ENCODE peak calls at places on chromosomes 2 and 18, in nine cellular contexts. W is neural progenitor cell; D is sigmoid colon; U is T-helper 2 cell; I is stimulated activated CD4-positive, alpha-beta T cell treated with anti-CD3 and anti-CD28 coated beads, Interleukin-1b, Interleukin-23, amount 100 ng/mL, for 24 hours; R is A549; A is caudate nucleus; M is pons; S is HS-27A. N is an unnamed sample.

GRCh38 chr2:152106464-152106863 is 7.6 kb upstream of the CACNB4 start:
- DNase-seq in D (no peak), S (no peak), U (no peak), M (no peak), A (no peak), W (no peak), I (no peak), R (no peak), N (no peak)

GRCh38 chr2:174682578-174683391 is 81.5 kb downstream of the CHRNA1 start:
- DNase-seq in W (peak), D (peak), U (peak), A (peak), I (peak), S (no peak), M (peak), R (peak), N (peak)

GRCh38 chr2:96947949-96948348 is 38.4 kb downstream of the FAM178B start:
- DNase-seq in A (no peak), W (no peak), I (no peak), M (no peak), R (no peak), S (no peak), D (no peak), U (no peak), N (no peak)

GRCh38 chr2:173136067-173136466 is 60.4 kb downstream of the MAP3K20 start:
- DNase-seq in S (no peak), R (no peak), A (no peak), M (no peak), I (no peak), U (no peak), W (no peak), D (no peak), N (no peak)

GRCh38 chr2:48812376-48812775 is 56.9 kb upstream of the LHCGR start:
- DNase-seq in M (no peak), I (no peak), R (no peak), D (no peak), U (no peak), S (no peak), A (no peak), W (no peak), N (no peak)

GRCh38 chr2:143960177-143960576 is 559.7 kb downstream of the ZEB2 start:
- DNase-seq in D (no peak), R (no peak), M (no peak), U (peak), S (no peak), I (no peak), A (no peak), W (no peak), N (no peak)

GRCh38 chr2:52857722-52858121 is 909.9 kb upstream of the CHAC2 start:
- DNase-seq in I (no peak), D (no peak), M (no peak), W (no peak), A (no peak), U (no peak), S (no peak), R (no peak), N (no peak)

GRCh38 chr2:130370490-130370889 is 14.6 kb downstream of the PTPN18 start:
- DNase-seq in I (no peak), W (no peak), M (no peak), S (no peak), R (no peak), D (peak), A (no peak), U (peak), N (no peak)

GRCh38 chr18:56038258-56039030 is 450.5 kb upstream of the TCF4 start:
- DNase-seq in D (no peak), M (no peak), A (no peak), I (no peak), W (no peak), R (no peak), U (no peak), S (no peak), N (peak)

GRCh38 chr2:209977386-209978239 is 24.8 kb upstream of the RPE start:
- DNase-seq in W (peak), D (no peak), M (peak), U (peak), R (peak), I (no peak), S (no peak), A (no peak), N (no peak)

GRCh38 chr2:10918661-10919414 is 7.1 kb downstream of the KCNF1 start:
- DNase-seq in I (no peak), W (no peak), D (peak), R (no peak), U (no peak), M (no peak), A (no peak), S (no peak), N (peak)

GRCh38 chr2:71780162-71780561 is 326.8 kb downstream of the DYSF start:
- DNase-seq in A (no peak), U (no peak), D (no peak), R (no peak), M (no peak), W (no peak), S (no peak), I (no peak), N (no peak)

GRCh38 chr18:68147728-68148127 is 567.2 kb downstream of the TMX3 start:
- DNase-seq in S (no peak), D (no peak), R (no peak), A (no peak), I (no peak), M (no peak), W (no peak), U (no peak), N (no peak)

GRCh38 chr2:55839182-55839819 is 84.3 kb downstream of the EFEMP1 start:
- DNase-seq in M (no peak), R (peak), A (no peak), S (no peak), I (no peak), W (peak), U (no peak), D (no peak), N (peak)

GRCh38 chr2:164257794-164258193 is 363.5 kb downstream of the GRB14 start:
- DNase-seq in M (peak), D (no peak), W (no peak), U (no peak), I (no peak), R (no peak), A (no peak), S (no peak), N (no peak)

GRCh38 chr2:45761660-45762059 is 110.2 kb downstream of the PRKCE start:
- DNase-seq in M (no peak), I (no peak), W (no peak), R (no peak), S (no peak), U (no peak), D (no peak), A (no peak), N (no peak)

GRCh38 chr2:67479256-67479655 is 82.1 kb downstream of the ETAA1 start:
- DNase-seq in U (no peak), M (no peak), S (no peak), D (no peak), W (no peak), A (no peak), R (no peak), I (no peak), N (no peak)

GRCh38 chr2:193103064-193103463 is 908.3 kb upstream of the TMEFF2 start:
- DNase-seq in D (no peak), A (no peak), R (peak), W (no peak), S (no peak), U (no peak), I (no peak), M (no peak), N (no peak)

GRCh38 chr2:206323486-206323885 is 49.0 kb downstream of the ZDBF2 start:
- DNase-seq in D (no peak), I (no peak), M (no peak), S (no peak), R (no peak), U (no peak), A (no peak), W (no peak), N (no peak)

GRCh38 chr2:17580319-17580715 is 39.8 kb downstream of the VSNL1 start:
- DNase-seq in I (no peak), D (no peak), S (no peak), U (no peak), A (no peak), R (no peak), M (no peak), W (no peak), N (no peak)

GRCh38 chr2:232325324-232326273 is 53.0 kb upstream of the ALPP start:
- DNase-seq in A (no peak), R (no peak), W (peak), I (no peak), D (peak), S (no peak), U (peak), M (no peak), N (peak)

GRCh38 chr2:240339411-240340360 is 95.8 kb upstream of the GPC1 start:
- DNase-seq in A (peak), W (no peak), S (no peak), M (peak), D (no peak), U (no peak), R (no peak), I (no peak), N (no peak)

GRCh38 chr2:1701556-1702185 is 42.6 kb downstream of the PXDN start:
- DNase-seq in W (peak), M (no peak), R (no peak), U (no peak), S (no peak), A (no peak), D (peak), I (no peak), N (no peak)

GRCh38 chr2:121285077-121285449 is at the start of gene TFCP2L1:
- DNase-seq in U (peak), R (peak), D (no peak), A (no peak), M (no peak), I (peak), W (peak), S (no peak), N (peak)

GRCh38 chr2:216681683-216682082 is 13.7 kb downstream of the IGFBP5 start:
- DNase-seq in S (no peak), D (no peak), R (no peak), I (no peak), W (no peak), U (no peak), A (no peak), M (no peak), N (no peak)

GRCh38 chr18:45374878-45375630 is 240.2 kb upstream of the SLC14A2 start:
- DNase-seq in W (no peak), M (no peak), S (no peak), U (no peak), R (no peak), I (no peak), D (no peak), A (no peak), N (peak)

GRCh38 chr2:45173513-45173912 is 164.3 kb upstream of the SIX2 start:
- DNase-seq in D (no peak), I (no peak), R (peak), S (peak), U (no peak), M (no peak), A (no peak), W (no peak), N (peak)

GRCh38 chr2:19357383-19358241 is 811 bp downstream of the OSR1 start:
- DNase-seq in U (no peak), R (no peak), I (no peak), A (no peak), M (no peak), W (peak), S (no peak), D (no peak), N (peak)

GRCh38 chr2:110904410-110905148 is 172.2 kb downstream of the ACOXL start:
- DNase-seq in S (no peak), R (no peak), M (no peak), I (no peak), D (no peak), W (peak), A (no peak), U (peak), N (no peak)

GRCh38 chr2:74893332-74893731 is 59.4 kb downstream of the HK2 start:
- DNase-seq in A (no peak), U (no peak), I (no peak), M (no peak), W (no peak), R (peak), S (peak), D (no peak), N (no peak)

GRCh38 chr2:86552889-86553288 is 10.4 kb downstream of the CHMP3 start:
- DNase-seq in U (peak), I (no peak), S (no peak), D (no peak), W (no peak), M (no peak), A (no peak), R (no peak), N (no peak)

GRCh38 chr2:173997779-173998178 is 32.6 kb upstream of the SP3 start:
- DNase-seq in S (no peak), D (no peak), W (no peak), R (no peak), M (no peak), I (no peak), A (no peak), U (no peak), N (no peak)

GRCh38 chr2:155546715-155547555 is 785.6 kb downstream of the NR4A2 start:
- DNase-seq in U (no peak), W (no peak), M (no peak), D (no peak), S (no peak), A (no peak), R (no peak), I (no peak), N (no peak)

GRCh38 chr2:168596881-168597280 is 140.8 kb downstream of the CERS6 start:
- DNase-seq in A (no peak), R (no peak), I (no peak), S (no peak), D (no peak), U (no peak), W (no peak), M (no peak), N (peak)

GRCh38 chr2:223846524-223846923 is 9.1 kb upstream of the AP1S3 start:
- DNase-seq in W (no peak), M (no peak), S (peak), U (no peak), A (no peak), D (no peak), R (no peak), I (no peak), N (peak)

GRCh38 chr2:234771985-234772774 is 179.6 kb upstream of the SH3BP4 start:
- DNase-seq in M (no peak), A (no peak), W (no peak), S (no peak), R (no peak), D (no peak), I (no peak), U (no peak), N (peak)